ENCODE peak calls at places on chromosome 10, in seven cellular contexts. G is IMR-90, R is K562, Z is HepG2, Q is A549, A is GM12878, T is H1. M is an unnamed sample.
A peak's percentile ranks its signal among the peaks of the same experiment; 100 is the strongest.

GRCh38 chr10:92699518-92700272 is 9.9 kb downstream of the HHEX start:
- DNase-seq in G (peak; percentile 42), R (no peak), Z (no peak), Q (peak; percentile 71), A (no peak), T (no peak), M (peak; percentile 73)

GRCh38 chr10:72784551-72785421 is 92.8 kb downstream of the MCU start:
- DNase-seq in G (peak; percentile 92), R (no peak), Z (no peak), Q (peak; percentile 26), A (no peak), T (no peak), M (no peak)

GRCh38 chr10:106919798-106920382 is 244.6 kb downstream of the SORCS1 start:
- DNase-seq in G (no peak), R (no peak), Z (no peak), Q (no peak), A (peak; percentile 55), T (no peak), M (no peak)

GRCh38 chr10:107548301-107548700 is 383.8 kb upstream of the SORCS1 start:
- DNase-seq in G (no peak), R (no peak), Z (no peak), Q (no peak), A (no peak), T (no peak), M (no peak)

GRCh38 chr10:127577878-127578627 is 28.9 kb downstream of the NPS start:
- DNase-seq in G (no peak), R (no peak), Z (no peak), Q (no peak), A (no peak), T (no peak), M (no peak)

GRCh38 chr10:113425596-113425995 is 127.3 kb upstream of the HABP2 start:
- DNase-seq in G (no peak), R (no peak), Z (no peak), Q (peak; percentile 62), A (no peak), T (no peak), M (no peak)

GRCh38 chr10:35606423-35606822 is 1.3 kb downstream of the GJD4 start:
- DNase-seq in G (peak; percentile 57), R (no peak), Z (no peak), Q (no peak), A (no peak), T (no peak), M (no peak)

GRCh38 chr10:52172581-52172980 is 141.5 kb upstream of the DKK1 start:
- DNase-seq in G (peak; percentile 7), R (no peak), Z (no peak), Q (peak; percentile 1), A (no peak), T (no peak), M (no peak)

GRCh38 chr10:51879238-51879637 is 179.8 kb upstream of the CSTF2T start:
- DNase-seq in G (peak; percentile 100), R (no peak), Z (no peak), Q (peak; percentile 48), A (peak; percentile 52), T (no peak), M (no peak)

GRCh38 chr10:61992683-61993629 is 91.5 kb downstream of the ARID5B start:
- DNase-seq in G (peak; percentile 88), R (no peak), Z (no peak), Q (peak; percentile 50), A (peak; percentile 42), T (no peak), M (peak; percentile 23)

GRCh38 chr10:20372748-20373147 is 524.4 kb downstream of the NEBL start:
- DNase-seq in G (no peak), R (no peak), Z (no peak), Q (no peak), A (no peak), T (no peak), M (no peak)

GRCh38 chr10:3982746-3983442 is 197.9 kb upstream of the KLF6 start:
- DNase-seq in G (no peak), R (no peak), Z (no peak), Q (no peak), A (no peak), T (no peak), M (no peak)

GRCh38 chr10:42753126-42753506 is 29.5 kb upstream of the BMS1 start:
- DNase-seq in G (peak; percentile 55), R (peak; percentile 50), Z (no peak), Q (peak; percentile 75), A (no peak), T (peak; percentile 47), M (peak; percentile 80)

GRCh38 chr10:3623746-3624145 is 161.3 kb downstream of the KLF6 start:
- DNase-seq in G (peak; percentile 87), R (no peak), Z (peak; percentile 4), Q (no peak), A (peak; percentile 48), T (no peak), M (no peak)

GRCh38 chr10:101489355-101489754 is 98.7 kb downstream of the POLL start:
- DNase-seq in G (peak; percentile 75), R (no peak), Z (peak; percentile 56), Q (no peak), A (no peak), T (no peak), M (no peak)

GRCh38 chr10:72834183-72834825 is 59.2 kb upstream of the OIT3 start:
- DNase-seq in G (peak; percentile 76), R (peak; percentile 17), Z (peak; percentile 53), Q (peak; percentile 76), A (peak; percentile 28), T (peak; percentile 1), M (peak; percentile 57)

GRCh38 chr10:83978681-83979383 is 160.5 kb upstream of the GHITM start:
- DNase-seq in G (no peak), R (no peak), Z (no peak), Q (no peak), A (no peak), T (no peak), M (no peak)

GRCh38 chr10:58189269-58189668 is 78.4 kb downstream of the IPMK start:
- DNase-seq in G (peak; percentile 76), R (no peak), Z (no peak), Q (peak; percentile 16), A (no peak), T (no peak), M (no peak)

GRCh38 chr10:126397640-126398382 is 9.5 kb upstream of the ADAM12 start:
- DNase-seq in G (peak; percentile 98), R (no peak), Z (no peak), Q (peak; percentile 76), A (no peak), T (no peak), M (peak; percentile 48)

GRCh38 chr10:122282253-122282671 is 11.2 kb downstream of the BTBD16 start:
- DNase-seq in G (peak; percentile 45), R (no peak), Z (no peak), Q (no peak), A (no peak), T (no peak), M (no peak)

GRCh38 chr10:69657417-69657816 is 27.4 kb downstream of the FAM241B start:
- DNase-seq in G (peak; percentile 6), R (no peak), Z (no peak), Q (no peak), A (no peak), T (no peak), M (no peak)
- TF ChIP-seq RFX5 in G (no peak), R (no peak), Z (no peak), Q (no peak), A (no peak), T (no peak), M (no peak)

GRCh38 chr10:88553116-88553752 is 29.9 kb downstream of the RNLS start:
- DNase-seq in G (peak; percentile 84), R (peak; percentile 9), Z (peak; percentile 21), Q (peak; percentile 75), A (peak; percentile 45), T (no peak), M (peak; percentile 48)
- TF ChIP-seq RFX5 in G (no peak), R (no peak), Z (no peak), Q (no peak), A (no peak), T (no peak), M (no peak)

DNA sequence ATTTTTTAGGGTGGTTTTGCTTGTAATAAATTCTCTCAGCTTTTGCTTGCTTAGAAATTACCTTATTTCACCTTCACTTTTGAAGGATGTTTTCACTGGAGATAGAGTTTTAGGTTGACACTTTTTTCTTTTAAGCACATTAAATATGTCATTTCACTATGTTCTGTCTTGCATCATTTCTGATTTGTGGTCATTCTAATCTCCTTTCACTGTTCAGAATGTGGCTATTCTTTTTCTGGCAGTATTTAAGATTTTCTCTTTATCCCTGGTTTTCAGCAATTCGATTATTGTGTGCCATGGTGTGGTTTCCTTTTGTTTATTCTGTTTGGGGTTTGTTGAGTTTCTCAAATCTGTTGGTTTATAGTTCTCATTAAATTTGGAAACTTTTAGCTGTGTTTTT is 1065.6 kb downstream of the KCNMA1 start:
- DNase-seq in G (no peak), R (no peak), Z (no peak), Q (no peak), A (no peak), T (no peak), M (no peak)
- TF ChIP-seq RFX5 in G (no peak), R (no peak), Z (no peak), Q (no peak), A (no peak), T (no peak), M (no peak)

GRCh38 chr10:22825841-22826240 is 102.0 kb upstream of the ARMC3 start:
- DNase-seq in G (no peak), R (no peak), Z (no peak), Q (no peak), A (no peak), T (no peak), M (peak; percentile 19)

GRCh38 chr10:22824520-22824919 is 103.3 kb upstream of the ARMC3 start:
- DNase-seq in G (no peak), R (no peak), Z (no peak), Q (no peak), A (no peak), T (no peak), M (no peak)

GRCh38 chr10:22823109-22823508 is 104.7 kb upstream of the ARMC3 start:
- DNase-seq in G (peak; percentile 85), R (no peak), Z (peak; percentile 79), Q (peak; percentile 65), A (peak; percentile 23), T (no peak), M (no peak)

GRCh38 chr10:22824984-22825383 is 102.9 kb upstream of the ARMC3 start:
- DNase-seq in G (peak; percentile 74), R (no peak), Z (peak; percentile 39), Q (peak; percentile 17), A (no peak), T (no peak), M (no peak)

GRCh38 chr10:22821501-22821900 is 106.4 kb upstream of the ARMC3 start:
- DNase-seq in G (peak; percentile 86), R (no peak), Z (no peak), Q (no peak), A (no peak), T (no peak), M (no peak)
- TF ChIP-seq RFX5 in G (no peak), R (no peak), Z (no peak), Q (no peak), A (no peak), T (no peak), M (no peak)

DNA sequence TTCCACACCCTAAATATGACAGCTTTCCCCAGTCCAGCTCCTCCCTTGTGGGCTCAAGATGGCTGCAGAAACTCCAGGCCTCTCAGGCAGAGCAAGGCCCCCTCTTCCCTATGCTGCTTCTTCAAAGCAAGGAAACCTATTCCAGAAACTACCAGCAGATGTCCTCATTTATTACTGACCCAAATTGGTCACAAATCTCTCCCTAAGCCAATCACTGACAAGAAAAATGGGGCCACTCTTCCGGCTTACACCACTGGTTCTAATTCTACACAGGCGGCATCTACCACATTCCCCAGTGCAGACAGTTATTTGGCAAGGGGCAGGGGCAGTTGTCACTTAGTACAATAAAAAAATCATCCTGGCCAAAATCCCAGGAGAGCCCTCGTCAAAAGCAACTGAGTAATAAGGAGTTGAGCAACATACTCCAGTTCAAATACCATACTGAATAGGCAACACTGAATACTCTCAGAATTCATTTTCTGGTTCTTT is 150.4 kb downstream of the SFMBT2 start:
- DNase-seq in G (peak; percentile 86), R (peak; percentile 65), Z (peak; percentile 45), Q (peak; percentile 88), A (peak; percentile 30), T (peak; percentile 15), M (peak; percentile 55)
- TF ChIP-seq RFX5 in G (no peak), R (no peak), Z (no peak), Q (no peak), A (no peak), T (no peak), M (no peak)